ENCODE peak calls at places on chromosomes 1 and 21, in ten cellular contexts. H is upper lobe of right lung; J is tibial artery; O is CD8-positive, alpha-beta memory T cell; I is heart right ventricle; B is psoas muscle; X is IMR-90; L is osteoblast; F is caudate nucleus; Y is heart left ventricle. A is an unnamed sample.

GRCh38 chr1:45260244-45260643 is 53.8 kb upstream of the ZSWIM5 start:
- DNase-seq in H (no peak), J (no peak), O (no peak), I (no peak), B (no peak), X (no peak), L (no peak), F (no peak), Y (no peak), A (no peak)

GRCh38 chr1:53656916-53657170 is 82.1 kb downstream of the GLIS1 start:
- DNase-seq in H (no peak), J (no peak), O (no peak), I (no peak), B (no peak), X (no peak), L (peak), F (no peak), Y (no peak), A (no peak)

GRCh38 chr1:202323731-202324130 is 18.0 kb downstream of the UBE2T start:
- DNase-seq in H (no peak), J (no peak), O (no peak), I (no peak), B (no peak), X (no peak), L (no peak), F (no peak), Y (no peak), A (no peak)

GRCh38 chr1:205925730-205926129 is 17.5 kb downstream of the SLC26A9 start:
- DNase-seq in H (no peak), J (no peak), O (no peak), I (no peak), B (no peak), X (peak), L (peak), F (no peak), Y (no peak), A (no peak)

GRCh38 chr1:111648826-111649225 is 29.2 kb downstream of the RAP1A start:
- DNase-seq in H (no peak), J (no peak), O (no peak), I (peak), B (no peak), X (no peak), L (no peak), F (no peak), Y (no peak), A (no peak)

GRCh38 chr1:65229201-65229600 is 80.1 kb upstream of the DNAJC6 start:
- DNase-seq in H (no peak), J (no peak), O (no peak), I (no peak), B (no peak), X (no peak), L (no peak), F (no peak), Y (no peak), A (no peak)

GRCh38 chr1:240612811-240613210 is 856 bp upstream of the GREM2 start:
- DNase-seq in H (no peak), J (no peak), O (no peak), I (no peak), B (no peak), X (no peak), L (peak), F (no peak), Y (no peak), A (no peak)

GRCh38 chr1:110339427-110340206 is 440 bp downstream of the RBM15 start:
- DNase-seq in H (peak), J (peak), O (peak), I (peak), B (peak), X (peak), L (peak), F (peak), Y (peak), A (no peak)

GRCh38 chr1:201778279-201779023 is 50.5 kb upstream of the IPO9 start:
- DNase-seq in H (no peak), J (peak), O (no peak), I (no peak), B (no peak), X (no peak), L (no peak), F (no peak), Y (no peak), A (no peak)

GRCh38 chr1:200206340-200206739 is 178.8 kb downstream of the NR5A2 start:
- DNase-seq in H (no peak), J (no peak), O (no peak), I (no peak), B (no peak), X (peak), L (peak), F (no peak), Y (no peak), A (no peak)

GRCh38 chr1:225451340-225451739 is 23.5 kb upstream of the LBR start:
- DNase-seq in H (peak), J (no peak), O (no peak), I (no peak), B (no peak), X (no peak), L (no peak), F (no peak), Y (no peak), A (no peak)

GRCh38 chr1:193366764-193367507 is 180.5 kb upstream of the B3GALT2 start:
- DNase-seq in H (no peak), J (no peak), O (no peak), I (no peak), B (no peak), X (peak), L (no peak), F (no peak), Y (no peak), A (no peak)

GRCh38 chr1:40704817-40705733 is 13.6 kb downstream of the NFYC start:
- DNase-seq in H (no peak), J (no peak), O (no peak), I (no peak), B (no peak), X (no peak), L (no peak), F (no peak), Y (no peak), A (no peak)

GRCh38 chr1:238677567-238677966 is 708.8 kb upstream of the CHRM3 start:
- DNase-seq in H (no peak), J (no peak), O (no peak), I (no peak), B (no peak), X (peak), L (peak), F (no peak), Y (no peak), A (no peak)

GRCh38 chr21:27359141-27359540 is 392.3 kb upstream of the ADAMTS5 start:
- DNase-seq in H (no peak), J (no peak), O (no peak), I (no peak), B (no peak), X (peak), L (no peak), F (no peak), Y (no peak), A (no peak)

GRCh38 chr1:220224033-220224432 is 48.2 kb downstream of the RAB3GAP2 start:
- DNase-seq in H (no peak), J (no peak), O (no peak), I (no peak), B (no peak), X (no peak), L (no peak), F (no peak), Y (no peak), A (no peak)

GRCh38 chr1:28840928-28841544 is 29.1 kb downstream of the OPRD1 start:
- DNase-seq in H (no peak), J (no peak), O (no peak), I (no peak), B (no peak), X (no peak), L (peak), F (no peak), Y (no peak), A (no peak)

GRCh38 chr1:110492573-110492972 is 26.4 kb downstream of the KCNA10 start:
- DNase-seq in H (no peak), J (no peak), O (no peak), I (no peak), B (no peak), X (no peak), L (peak), F (no peak), Y (no peak), A (no peak)

GRCh38 chr1:98058676-98059075 is 137.8 kb upstream of the DPYD start:
- DNase-seq in H (no peak), J (no peak), O (no peak), I (no peak), B (no peak), X (no peak), L (no peak), F (no peak), Y (no peak), A (no peak)

GRCh38 chr1:94803517-94804441 is 16.4 kb upstream of the SLC44A3 start:
- DNase-seq in H (no peak), J (no peak), O (no peak), I (no peak), B (no peak), X (peak), L (no peak), F (peak), Y (peak), A (peak)

GRCh38 chr1:207421078-207421477 is 33.0 kb upstream of the CR2 start:
- DNase-seq in H (no peak), J (no peak), O (no peak), I (no peak), B (no peak), X (no peak), L (no peak), F (no peak), Y (no peak), A (no peak)

GRCh38 chr21:37873655-37874054 is 42.6 kb downstream of the KCNJ6 start:
- DNase-seq in H (no peak), J (no peak), O (no peak), I (no peak), B (no peak), X (peak), L (no peak), F (no peak), Y (no peak), A (no peak)

GRCh38 chr1:163361123-163361934 is 39.6 kb downstream of the NUF2 start:
- DNase-seq in H (no peak), J (no peak), O (no peak), I (no peak), B (no peak), X (no peak), L (no peak), F (no peak), Y (no peak), A (no peak)

GRCh38 chr1:18807334-18808063 is 52.0 kb downstream of the TAS1R2 start:
- DNase-seq in H (no peak), J (no peak), O (no peak), I (no peak), B (no peak), X (no peak), L (peak), F (no peak), Y (no peak), A (no peak)

GRCh38 chr1:113686891-113687624 is 72.2 kb downstream of the PHTF1 start:
- DNase-seq in H (no peak), J (no peak), O (no peak), I (no peak), B (no peak), X (peak), L (no peak), F (no peak), Y (no peak), A (no peak)

GRCh38 chr1:33176362-33176850 is 5.4 kb downstream of the TRIM62 start:
- DNase-seq in H (no peak), J (no peak), O (no peak), I (no peak), B (peak), X (peak), L (peak), F (no peak), Y (no peak), A (peak)

GRCh38 chr1:106677721-106678120 is 378.8 kb upstream of the PRMT6 start:
- DNase-seq in H (no peak), J (no peak), O (no peak), I (no peak), B (no peak), X (no peak), L (no peak), F (no peak), Y (no peak), A (no peak)

GRCh38 chr1:154856049-154856448 is 14.0 kb downstream of the KCNN3 start:
- DNase-seq in H (no peak), J (no peak), O (no peak), I (no peak), B (peak), X (no peak), L (no peak), F (no peak), Y (no peak), A (no peak)

GRCh38 chr21:34282223-34282622 is 81.6 kb upstream of the KCNE2 start:
- DNase-seq in H (no peak), J (no peak), O (no peak), I (no peak), B (no peak), X (peak), L (peak), F (no peak), Y (no peak), A (no peak)

GRCh38 chr21:40204956-40205355 is 337.7 kb downstream of the PCP4 start:
- DNase-seq in H (no peak), J (no peak), O (no peak), I (no peak), B (no peak), X (no peak), L (no peak), F (no peak), Y (no peak), A (no peak)

GRCh38 chr1:1567831-1568380 is 6.8 kb downstream of the SSU72 start:
- DNase-seq in H (no peak), J (no peak), O (no peak), I (no peak), B (no peak), X (no peak), L (peak), F (no peak), Y (no peak), A (no peak)

GRCh38 chr1:47823016-47823843 is 174.0 kb downstream of the TRABD2B start:
- DNase-seq in H (no peak), J (no peak), O (no peak), I (no peak), B (peak), X (no peak), L (peak), F (no peak), Y (no peak), A (no peak)

GRCh38 chr1:7646981-7647901 is 123.9 kb upstream of the VAMP3 start:
- DNase-seq in H (peak), J (peak), O (peak), I (peak), B (peak), X (peak), L (peak), F (no peak), Y (peak), A (peak)

GRCh38 chr1:230878584-230878975 is 10.3 kb upstream of the C1orf198 start:
- DNase-seq in H (no peak), J (peak), O (no peak), I (no peak), B (peak), X (peak), L (peak), F (no peak), Y (no peak), A (no peak)

GRCh38 chr1:48202030-48202752 is 20.3 kb upstream of the SLC5A9 start:
- DNase-seq in H (no peak), J (peak), O (peak), I (peak), B (peak), X (peak), L (peak), F (no peak), Y (peak), A (peak)

GRCh38 chr1:183622884-183623785 is 12.4 kb downstream of the ARPC5 start:
- DNase-seq in H (no peak), J (no peak), O (peak), I (peak), B (no peak), X (peak), L (peak), F (no peak), Y (peak), A (peak)

GRCh38 chr1:113675299-113675698 is 84.0 kb downstream of the PHTF1 start:
- DNase-seq in H (no peak), J (no peak), O (no peak), I (no peak), B (no peak), X (peak), L (no peak), F (no peak), Y (no peak), A (no peak)

GRCh38 chr1:928825-929661 is 5.3 kb downstream of the SAMD11 start:
- DNase-seq in H (no peak), J (no peak), O (no peak), I (no peak), B (no peak), X (no peak), L (no peak), F (no peak), Y (no peak), A (no peak)

GRCh38 chr21:43343992-43344886 is 82.7 kb downstream of the SIK1 start:
- DNase-seq in H (peak), J (no peak), O (no peak), I (no peak), B (peak), X (no peak), L (no peak), F (no peak), Y (no peak), A (no peak)

GRCh38 chr1:39046811-39047210 is 20.7 kb downstream of the NDUFS5 start:
- DNase-seq in H (peak), J (no peak), O (no peak), I (no peak), B (no peak), X (no peak), L (no peak), F (no peak), Y (no peak), A (no peak)
- H3K27ac ChIP-seq in H (peak), J (peak), O (no peak), I (peak), B (peak), X (no peak), L (peak), F (peak), Y (peak), A (no peak)

GRCh38 chr1:244963231-244963826 is 99.0 kb upstream of the HNRNPU start:
- DNase-seq in H (no peak), J (no peak), O (no peak), I (no peak), B (no peak), X (peak), L (no peak), F (no peak), Y (no peak), A (no peak)
- H3K27ac ChIP-seq in H (peak), J (peak), O (no peak), I (no peak), B (peak), X (peak), L (peak), F (no peak), Y (no peak), A (no peak)

GRCh38 chr1:30811187-30811586 is 53.6 kb upstream of the LAPTM5 start:
- DNase-seq in H (no peak), J (no peak), O (no peak), I (no peak), B (no peak), X (no peak), L (no peak), F (no peak), Y (no peak), A (no peak)

GRCh38 chr1:30807318-30808066 is 49.9 kb upstream of the LAPTM5 start:
- DNase-seq in H (peak), J (no peak), O (no peak), I (peak), B (peak), X (no peak), L (peak), F (no peak), Y (peak), A (no peak)

GRCh38 chr1:30808067-30808662 is 50.6 kb upstream of the LAPTM5 start:
- DNase-seq in H (no peak), J (no peak), O (no peak), I (no peak), B (no peak), X (no peak), L (no peak), F (no peak), Y (no peak), A (no peak)

GRCh38 chr1:30810416-30811105 is 53.0 kb upstream of the LAPTM5 start:
- DNase-seq in H (no peak), J (no peak), O (no peak), I (no peak), B (no peak), X (no peak), L (peak), F (no peak), Y (no peak), A (no peak)

GRCh38 chr1:30809514-30810263 is 52.1 kb upstream of the LAPTM5 start:
- DNase-seq in H (no peak), J (no peak), O (no peak), I (no peak), B (no peak), X (peak), L (peak), F (no peak), Y (no peak), A (no peak)
- H3K27ac ChIP-seq in H (no peak), J (no peak), O (no peak), I (no peak), B (no peak), X (peak), L (peak), F (no peak), Y (no peak), A (peak)

GRCh38 chr1:180600301-180600700 is 31.5 kb upstream of the XPR1 start:
- DNase-seq in H (no peak), J (no peak), O (no peak), I (no peak), B (no peak), X (no peak), L (no peak), F (no peak), Y (no peak), A (no peak)

GRCh38 chr1:180601512-180601911 is 30.3 kb upstream of the XPR1 start:
- DNase-seq in H (no peak), J (no peak), O (no peak), I (no peak), B (no peak), X (no peak), L (no peak), F (no peak), Y (no peak), A (no peak)

GRCh38 chr1:180603850-180604226 is 28.0 kb upstream of the XPR1 start:
- DNase-seq in H (no peak), J (no peak), O (no peak), I (no peak), B (no peak), X (no peak), L (no peak), F (no peak), Y (no peak), A (no peak)

GRCh38 chr1:180606109-180606508 is 25.7 kb upstream of the XPR1 start:
- DNase-seq in H (no peak), J (no peak), O (no peak), I (no peak), B (no peak), X (no peak), L (no peak), F (no peak), Y (no peak), A (no peak)

GRCh38 chr1:180603223-180603849 is 28.5 kb upstream of the XPR1 start:
- DNase-seq in H (no peak), J (no peak), O (no peak), I (peak), B (no peak), X (no peak), L (no peak), F (no peak), Y (peak), A (no peak)
- H3K27ac ChIP-seq in H (no peak), J (no peak), O (no peak), I (no peak), B (no peak), X (no peak), L (no peak), F (no peak), Y (peak), A (no peak)

GRCh38 chr1:180227843-180228647 is 2.0 kb upstream of the LHX4 start:
- DNase-seq in H (peak), J (no peak), O (no peak), I (no peak), B (no peak), X (no peak), L (no peak), F (no peak), Y (no peak), A (no peak)

GRCh38 chr1:180228648-180229482 is 1.2 kb upstream of the LHX4 start:
- DNase-seq in H (peak), J (no peak), O (no peak), I (no peak), B (no peak), X (no peak), L (peak), F (no peak), Y (no peak), A (no peak)

GRCh38 chr1:180230416-180230790 is 339 bp downstream of the LHX4 start:
- DNase-seq in H (no peak), J (no peak), O (no peak), I (no peak), B (no peak), X (no peak), L (peak), F (no peak), Y (no peak), A (no peak)

GRCh38 chr1:180230791-180231505 is 884 bp downstream of the LHX4 start:
- DNase-seq in H (no peak), J (no peak), O (no peak), I (no peak), B (no peak), X (peak), L (peak), F (no peak), Y (no peak), A (no peak)

GRCh38 chr1:180229483-180230415 is at the start of gene LHX4:
- DNase-seq in H (peak), J (no peak), O (no peak), I (peak), B (no peak), X (no peak), L (peak), F (no peak), Y (no peak), A (no peak)
- H3K27ac ChIP-seq in H (no peak), J (no peak), O (no peak), I (no peak), B (no peak), X (no peak), L (no peak), F (no peak), Y (no peak), A (no peak)

A was measured in substantia nigra.